ENCODE peak calls at places on chromosomes 5 and 9, in six cellular contexts. E is NCI-H1105; F is stimulated activated CD4-positive, alpha-beta T cell treated with anti-CD3 and anti-CD28 coated beads, Interleukin-1b, Interleukin-23, amount 100 ng/mL, for 24 hours; Q is germinal center; H is tibial nerve; Z is left cardiac atrium. R is an unnamed sample.
A peak's percentile ranks its signal among the peaks of the same experiment; 100 is the strongest.

GRCh38 chr9:75382126-75382525 is 293.8 kb downstream of the OSTF1 start:
- DNase-seq in Q (no peak), H (no peak), E (no peak), F (no peak), Z (no peak), R (no peak)

GRCh38 chr9:96550659-96551058 is 69.0 kb downstream of the CDC14B start:
- DNase-seq in Q (no peak), H (no peak), E (no peak), Z (no peak), F (no peak), R (no peak)

GRCh38 chr5:165360366-165361142 is 1855.1 kb downstream of the MAT2B start:
- DNase-seq in Q (no peak), Z (no peak), E (no peak), F (no peak), H (no peak), R (no peak)

GRCh38 chr5:34991486-34992238 is 56.1 kb downstream of the AGXT2 start:
- DNase-seq in E (no peak), H (no peak), F (no peak), Q (no peak), Z (no peak), R (no peak)

GRCh38 chr5:171934586-171934985 is 71.9 kb downstream of the FBXW11 start:
- DNase-seq in Z (no peak), H (no peak), F (no peak), Q (no peak), E (no peak), R (no peak)

GRCh38 chr9:127386249-127386648 is 10.7 kb upstream of the SLC2A8 start:
- DNase-seq in H (no peak), Q (no peak), E (no peak), Z (no peak), F (no peak), R (no peak)

GRCh38 chr5:33631786-33632185 is 191.0 kb downstream of the TARS1 start:
- DNase-seq in H (no peak), Z (no peak), Q (no peak), E (no peak), F (no peak), R (no peak)

GRCh38 chr9:89542461-89543021 is 44.6 kb upstream of the SEMA4D start:
- DNase-seq in Q (peak; percentile 43), E (peak; percentile 49), H (no peak), Z (no peak), F (no peak), R (peak; percentile 45)

GRCh38 chr5:78727786-78728761 is 79.5 kb upstream of the LHFPL2 start:
- DNase-seq in H (no peak), F (no peak), Z (no peak), E (no peak), Q (peak; percentile 75), R (no peak)

GRCh38 chr9:70079364-70080103 is 35.9 kb downstream of the MAMDC2 start:
- DNase-seq in Z (no peak), E (peak; percentile 76), H (peak; percentile 22), F (no peak), Q (no peak), R (no peak)

GRCh38 chr5:161273410-161273809 is 273.1 kb downstream of the GABRB2 start:
- DNase-seq in Q (no peak), E (no peak), Z (no peak), F (no peak), H (no peak), R (no peak)

GRCh38 chr5:78060421-78060820 is 234.1 kb downstream of the AP3B1 start:
- DNase-seq in F (no peak), H (no peak), Q (no peak), E (no peak), Z (no peak), R (no peak)

GRCh38 chr9:3968891-3969290 is 331.0 kb downstream of the GLIS3 start:
- DNase-seq in Z (no peak), Q (no peak), E (no peak), H (no peak), F (no peak), R (no peak)

GRCh38 chr5:153659337-153659736 is 168.9 kb downstream of the GRIA1 start:
- DNase-seq in F (no peak), Q (no peak), H (no peak), Z (no peak), E (no peak), R (no peak)

GRCh38 chr9:89329917-89330316 is 11.6 kb downstream of the SECISBP2 start:
- DNase-seq in F (no peak), H (no peak), E (no peak), Z (no peak), Q (no peak), R (no peak)

GRCh38 chr5:12175914-12176585 is 271.8 kb upstream of the CTNND2 start:
- DNase-seq in E (no peak), H (no peak), Q (no peak), Z (no peak), F (no peak), R (no peak)

GRCh38 chr9:100083448-100084144 is 15.2 kb downstream of the ERP44 start:
- DNase-seq in F (no peak), E (no peak), Q (no peak), H (no peak), Z (no peak), R (no peak)

GRCh38 chr5:142883025-142883424 is 112.8 kb downstream of the ARHGAP26 start:
- DNase-seq in H (no peak), F (no peak), Z (peak; percentile 73), Q (no peak), E (no peak), R (no peak)

GRCh38 chr9:6049798-6050197 is 34.4 kb upstream of the RANBP6 start:
- DNase-seq in E (no peak), H (no peak), Q (peak; percentile 66), F (no peak), Z (no peak), R (peak; percentile 91)

GRCh38 chr5:16628376-16628775 is 11.6 kb upstream of the RETREG1 start:
- DNase-seq in Z (no peak), E (no peak), F (no peak), Q (no peak), H (no peak), R (no peak)

GRCh38 chr5:41503860-41504259 is 6.5 kb downstream of the PLCXD3 start:
- DNase-seq in E (no peak), H (no peak), Z (no peak), Q (no peak), F (no peak), R (no peak)